ENCODE peak calls at places on chromosomes 12 and 14, in seven cellular contexts. J is MCF 10A, Z is sigmoid colon, W is mammary epithelial cell, Q is A673, T is fibroblast of pulmonary artery, F is heart left ventricle. Y is an unnamed sample.
A peak's percentile ranks its signal among the peaks of the same experiment; 100 is the strongest.

GRCh38 chr12:22100952-22101748 is 55.1 kb downstream of the CMAS start:
- DNase-seq in J (peak; percentile 82), Z (no peak), W (peak; percentile 73), Q (peak; percentile 36), T (peak; percentile 85), F (peak; percentile 30), Y (no peak)

GRCh38 chr12:6868211-6869048 is 1.1 kb downstream of the TPI1 start:
- DNase-seq in J (no peak), Z (no peak), W (no peak), Q (peak; percentile 48), T (no peak), F (peak; percentile 22), Y (no peak)

GRCh38 chr14:69268763-69269162 is 8.8 kb downstream of the GALNT16 start:
- DNase-seq in J (no peak), Z (no peak), W (peak; percentile 57), Q (no peak), T (peak; percentile 37), F (no peak), Y (no peak)

GRCh38 chr12:113582521-113583218 is 111.0 kb upstream of the LHX5 start:
- DNase-seq in J (no peak), Z (no peak), W (no peak), Q (no peak), T (no peak), F (no peak), Y (no peak)

GRCh38 chr14:94517248-94517640 is 8.0 kb upstream of the SERPINA12 start:
- DNase-seq in J (peak; percentile 50), Z (no peak), W (peak; percentile 23), Q (no peak), T (no peak), F (no peak), Y (no peak)

GRCh38 chr14:64417042-64417770 is 29.1 kb downstream of the MTHFD1 start:
- DNase-seq in J (no peak), Z (no peak), W (no peak), Q (no peak), T (peak; percentile 41), F (no peak), Y (no peak)

GRCh38 chr14:84937449-84937848 is 592.5 kb upstream of the FLRT2 start:
- DNase-seq in J (no peak), Z (no peak), W (no peak), Q (peak; percentile 45), T (no peak), F (no peak), Y (no peak)

GRCh38 chr14:99079061-99079727 is 192.8 kb downstream of the BCL11B start:
- DNase-seq in J (no peak), Z (no peak), W (no peak), Q (no peak), T (no peak), F (no peak), Y (no peak)

GRCh38 chr14:24378981-24379906 is 11.3 kb downstream of the NFATC4 start:
- DNase-seq in J (no peak), Z (no peak), W (no peak), Q (no peak), T (no peak), F (no peak), Y (no peak)

GRCh38 chr12:5796171-5797091 is 148.6 kb downstream of the ANO2 start:
- DNase-seq in J (no peak), Z (no peak), W (no peak), Q (peak; percentile 47), T (peak; percentile 3), F (peak; percentile 35), Y (no peak)

DNA sequence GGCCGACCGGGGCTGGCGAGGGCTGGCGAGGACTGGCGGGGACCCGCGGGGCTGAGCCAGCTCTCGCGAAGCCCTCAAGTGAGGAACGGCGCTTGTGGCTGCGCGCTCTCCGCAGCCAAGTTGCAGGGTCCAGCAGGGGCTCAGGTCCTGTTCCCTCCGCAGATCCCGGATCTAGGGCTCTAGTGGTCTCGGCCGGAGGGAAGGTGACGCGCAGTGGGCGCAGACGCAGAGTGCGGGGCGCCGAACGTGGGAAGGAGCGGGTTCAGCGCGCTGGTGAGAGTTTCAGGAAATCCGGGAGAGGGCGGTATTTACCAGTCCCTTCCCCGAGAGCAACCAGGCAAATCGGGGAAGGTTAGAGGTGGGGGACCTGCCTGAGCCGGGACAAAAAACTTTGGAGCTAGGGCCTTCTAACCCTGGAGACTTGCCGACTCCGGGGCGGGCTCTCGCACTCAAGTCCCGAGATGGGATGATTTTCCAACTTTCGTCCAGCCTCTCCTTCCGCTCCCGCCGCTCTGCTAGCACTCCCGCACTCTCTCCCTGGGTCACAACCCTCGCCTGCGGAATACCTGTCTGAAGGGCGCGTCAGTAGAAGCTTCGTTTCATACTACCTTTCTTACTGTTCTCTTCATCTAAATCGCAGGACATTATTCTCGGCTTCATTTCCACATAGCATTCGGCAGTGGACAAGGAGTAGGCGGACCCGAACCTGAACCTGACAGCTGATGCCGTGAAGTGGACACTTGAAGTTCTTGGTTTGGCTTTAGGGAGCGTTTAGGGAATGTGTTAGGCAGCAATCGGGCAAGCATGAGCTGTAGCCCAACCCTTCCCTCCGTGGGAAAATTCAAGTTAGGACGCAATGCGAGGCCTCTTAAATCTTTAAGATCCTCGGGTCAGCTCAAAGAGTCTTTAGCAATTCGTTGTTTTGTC is 13.6 kb upstream of the PAX9 start:
- DNase-seq in J (peak; percentile 63), Z (no peak), W (peak; percentile 58), Q (peak; percentile 87), T (peak; percentile 14), F (peak; percentile 25), Y (no peak)
- TF ChIP-seq CTCF in J (peak; percentile 65), Z (no peak), W (peak; percentile 78), Q (peak; percentile 83), T (no peak), F (peak; percentile 51), Y (peak; percentile 35)

GRCh38 chr12:8018666-8019581 is 13.6 kb upstream of the FOXJ2 start:
- DNase-seq in J (no peak), Z (no peak), W (no peak), Q (peak; percentile 73), T (no peak), F (no peak), Y (peak; percentile 72)
- TF ChIP-seq CTCF in J (no peak), Z (no peak), W (no peak), Q (peak; percentile 18), T (no peak), F (no peak), Y (no peak)

GRCh38 chr14:22836301-22837058 is at the start of gene MMP14:
- DNase-seq in J (peak; percentile 78), Z (peak; percentile 94), W (peak; percentile 86), Q (peak; percentile 83), T (peak; percentile 91), F (peak; percentile 69), Y (no peak)
- TF ChIP-seq CTCF in J (no peak), Z (peak; percentile 45), W (peak; percentile 57), Q (peak; percentile 38), T (peak; percentile 52), F (no peak), Y (no peak)

DNA sequence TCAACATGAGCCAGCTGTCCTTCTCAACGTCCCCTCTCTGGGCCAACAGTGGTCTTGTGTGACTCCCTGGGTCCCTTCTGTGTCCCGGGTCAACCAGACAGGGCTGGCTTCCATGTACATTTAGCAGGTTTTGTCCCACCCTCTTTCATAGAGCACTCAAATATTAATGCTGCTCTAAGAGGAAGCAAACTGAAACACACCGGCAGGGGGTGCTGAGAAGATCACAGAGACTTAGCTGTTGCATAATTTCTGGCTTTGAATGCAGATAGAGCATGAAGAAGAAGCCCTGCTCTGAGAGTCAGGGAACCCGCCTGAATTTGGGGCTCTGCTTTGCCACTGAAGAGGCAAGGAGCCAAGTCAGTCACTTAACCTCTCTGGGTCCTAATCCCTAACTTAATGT is 138.7 kb downstream of the ESRRB start:
- DNase-seq in J (peak; percentile 72), Z (no peak), W (peak; percentile 46), Q (peak; percentile 89), T (peak; percentile 16), F (no peak), Y (no peak)
- TF ChIP-seq CTCF in J (peak; percentile 58), Z (no peak), W (peak; percentile 74), Q (peak; percentile 75), T (peak; percentile 17), F (no peak), Y (peak; percentile 65)

DNA sequence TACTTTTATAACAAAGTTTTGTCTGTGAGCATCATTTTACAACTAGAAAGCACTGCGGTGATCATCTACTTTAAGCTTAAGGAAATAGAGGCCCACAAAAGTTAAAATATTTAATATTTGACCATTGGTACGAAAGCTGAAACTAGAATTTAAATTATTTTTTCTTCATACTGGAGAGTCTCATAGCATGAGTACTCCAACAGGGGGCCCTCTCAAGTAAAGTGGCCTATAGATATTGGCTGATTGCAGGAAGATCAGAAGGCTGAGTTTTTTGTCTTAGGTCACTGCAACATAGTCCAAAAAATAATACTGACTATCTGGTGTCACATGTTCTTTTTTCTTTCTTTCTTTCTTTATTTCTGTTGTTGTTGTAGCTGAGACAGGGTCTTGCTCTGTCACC is 75.3 kb upstream of the ZDHHC17 start:
- DNase-seq in J (no peak), Z (no peak), W (no peak), Q (peak; percentile 56), T (no peak), F (no peak), Y (no peak)
- TF ChIP-seq CTCF in J (peak; percentile 19), Z (no peak), W (peak; percentile 24), Q (peak; percentile 61), T (peak; percentile 27), F (peak; percentile 11), Y (peak; percentile 24)

Y was measured in D721Med.